ENCODE peak calls at places on chromosome X, in five cellular contexts. One of them, this sample, is unnamed.

GRCh38 chrX:79133897-79134296 is 10.6 kb upstream of the GPR174 start:
- DNase-seq in spleen: no peak
- DNase-seq in A549: no peak
- DNase-seq in upper lobe of left lung: no peak
- DNase-seq in heart left ventricle: no peak
- DNase-seq in this sample: no peak

GRCh38 chrX:9163153-9163790 is 129.3 kb upstream of the FAM9B start:
- DNase-seq in spleen: no peak
- DNase-seq in A549: peak
- DNase-seq in heart left ventricle: no peak
- DNase-seq in upper lobe of left lung: no peak
- DNase-seq in this sample: no peak

GRCh38 chrX:7139202-7140081 is 8.1 kb upstream of the STS start:
- DNase-seq in A549: no peak
- DNase-seq in upper lobe of left lung: no peak
- DNase-seq in spleen: no peak
- DNase-seq in heart left ventricle: no peak
- DNase-seq in this sample: no peak

GRCh38 chrX:7083468-7084396 is 63.8 kb upstream of the STS start:
- DNase-seq in spleen: no peak
- DNase-seq in A549: peak
- DNase-seq in upper lobe of left lung: no peak
- DNase-seq in heart left ventricle: no peak
- DNase-seq in this sample: no peak

GRCh38 chrX:114584434-114584943 is 603 bp downstream of the HTR2C start:
- DNase-seq in upper lobe of left lung: peak
- DNase-seq in spleen: peak
- DNase-seq in A549: no peak
- DNase-seq in heart left ventricle: no peak
- DNase-seq in this sample: no peak

GRCh38 chrX:41889317-41890025 is 33.9 kb downstream of the CASK start:
- DNase-seq in spleen: no peak
- DNase-seq in A549: peak
- DNase-seq in heart left ventricle: no peak
- DNase-seq in upper lobe of left lung: no peak
- DNase-seq in this sample: no peak

GRCh38 chrX:39808471-39808917 is 289.3 kb downstream of the BCOR start:
- DNase-seq in heart left ventricle: no peak
- DNase-seq in A549: no peak
- DNase-seq in spleen: no peak
- DNase-seq in upper lobe of left lung: no peak
- DNase-seq in this sample: peak

GRCh38 chrX:104351173-104351769 is 96.5 kb upstream of the ESX1 start:
- DNase-seq in heart left ventricle: no peak
- DNase-seq in A549: peak
- DNase-seq in upper lobe of left lung: no peak
- DNase-seq in spleen: no peak
- DNase-seq in this sample: no peak

GRCh38 chrX:15515931-15516330 is 15.3 kb downstream of the BMX start:
- DNase-seq in heart left ventricle: no peak
- DNase-seq in upper lobe of left lung: no peak
- DNase-seq in spleen: no peak
- DNase-seq in A549: no peak
- DNase-seq in this sample: no peak

GRCh38 chrX:149950681-149951080 is 12.4 kb upstream of the EOLA2 start:
- DNase-seq in spleen: no peak
- DNase-seq in A549: peak
- DNase-seq in heart left ventricle: no peak
- DNase-seq in upper lobe of left lung: no peak
- DNase-seq in this sample: peak

GRCh38 chrX:150062292-150063137 is 124.2 kb upstream of the EOLA2 start:
- DNase-seq in A549: peak
- DNase-seq in upper lobe of left lung: no peak
- DNase-seq in heart left ventricle: peak
- DNase-seq in spleen: no peak
- DNase-seq in this sample: peak

GRCh38 chrX:136780738-136781137 is at the start of gene ARHGEF6:
- DNase-seq in spleen: no peak
- DNase-seq in upper lobe of left lung: no peak
- DNase-seq in heart left ventricle: no peak
- DNase-seq in A549: no peak
- DNase-seq in this sample: no peak

GRCh38 chrX:1212532-1212931 is at the start of gene CRLF2:
- DNase-seq in A549: peak
- DNase-seq in upper lobe of left lung: no peak
- DNase-seq in spleen: peak
- DNase-seq in heart left ventricle: no peak
- DNase-seq in this sample: no peak

GRCh38 chrX:100368167-100368566 is 41.9 kb downstream of the PCDH19 start:
- DNase-seq in spleen: no peak
- DNase-seq in upper lobe of left lung: no peak
- DNase-seq in heart left ventricle: no peak
- DNase-seq in A549: peak
- DNase-seq in this sample: no peak

GRCh38 chrX:125627676-125628075 is 308.0 kb downstream of the TEX13C start:
- DNase-seq in heart left ventricle: no peak
- DNase-seq in spleen: no peak
- DNase-seq in upper lobe of left lung: no peak
- DNase-seq in A549: no peak
- DNase-seq in this sample: no peak

GRCh38 chrX:19017271-19017670 is 33.4 kb upstream of the PHKA2 start:
- DNase-seq in upper lobe of left lung: no peak
- DNase-seq in spleen: no peak
- DNase-seq in A549: peak
- DNase-seq in heart left ventricle: no peak
- DNase-seq in this sample: no peak

GRCh38 chrX:24259544-24260240 is 54.2 kb downstream of the SUPT20HL2 start:
- DNase-seq in heart left ventricle: no peak
- DNase-seq in upper lobe of left lung: no peak
- DNase-seq in A549: peak
- DNase-seq in spleen: no peak
- DNase-seq in this sample: peak

GRCh38 chrX:9378980-9379696 is 85.7 kb upstream of the TBL1X start:
- DNase-seq in spleen: no peak
- DNase-seq in A549: peak
- DNase-seq in heart left ventricle: no peak
- DNase-seq in upper lobe of left lung: no peak
- DNase-seq in this sample: no peak

GRCh38 chrX:20729421-20729820 is 462.7 kb upstream of the RPS6KA3 start:
- DNase-seq in A549: no peak
- DNase-seq in spleen: no peak
- DNase-seq in upper lobe of left lung: no peak
- DNase-seq in heart left ventricle: no peak
- DNase-seq in this sample: no peak

GRCh38 chrX:15674514-15674898 is 9.9 kb upstream of the CLTRN start:
- DNase-seq in A549: peak
- DNase-seq in heart left ventricle: peak
- DNase-seq in spleen: peak
- DNase-seq in upper lobe of left lung: no peak
- DNase-seq in this sample: peak

GRCh38 chrX:15882704-15883539 is 28.3 kb upstream of the AP1S2 start:
- DNase-seq in heart left ventricle: no peak
- DNase-seq in spleen: no peak
- DNase-seq in A549: peak
- DNase-seq in upper lobe of left lung: no peak
- DNase-seq in this sample: no peak

DNA sequence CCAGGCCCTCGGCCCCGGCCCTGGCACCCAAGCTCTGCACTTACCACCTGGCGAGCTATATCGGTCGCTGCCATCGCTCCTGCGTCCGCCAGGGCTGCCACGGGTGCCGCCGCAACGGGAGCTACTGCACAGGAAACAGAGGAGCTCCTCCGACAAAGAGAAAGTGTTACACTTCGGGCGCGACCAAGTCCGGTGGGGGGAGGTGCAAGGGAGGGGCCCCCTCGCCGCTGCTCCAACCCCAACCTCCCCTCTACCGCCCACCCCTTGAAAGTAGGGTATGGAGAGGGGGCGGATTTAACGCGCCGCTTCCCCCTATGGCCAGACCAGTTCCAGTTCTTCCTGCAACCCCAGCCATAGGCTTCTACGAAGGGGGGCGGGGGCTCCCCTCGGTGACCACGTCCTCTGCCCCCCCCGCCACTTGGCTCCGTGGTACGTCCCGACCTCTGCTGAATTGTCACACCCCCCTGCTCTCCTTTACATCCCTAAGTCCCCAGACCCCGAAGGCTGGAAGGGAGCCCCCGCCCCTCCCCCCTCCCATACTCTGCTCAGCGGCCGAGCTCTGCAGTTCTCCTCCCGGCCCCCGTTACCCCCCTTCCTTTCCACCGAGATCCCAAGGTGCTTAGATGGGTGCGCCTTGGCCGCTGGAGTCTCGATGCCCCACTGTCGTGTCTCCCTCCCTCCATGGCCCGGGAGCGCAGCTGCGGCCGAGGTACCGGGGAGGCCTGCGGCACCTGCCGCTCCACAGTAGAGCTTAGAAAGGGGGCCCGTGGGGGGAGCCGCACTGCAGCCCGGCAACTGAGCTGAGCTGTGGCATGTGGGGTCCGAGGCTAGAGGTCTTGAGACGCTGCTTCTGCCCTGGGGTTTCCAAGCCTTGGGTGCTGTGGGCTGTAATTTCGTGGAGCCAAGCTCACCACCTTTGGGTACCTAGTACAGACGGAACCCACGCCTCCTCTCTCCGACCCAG is at the start of gene SEPTIN6:
- DNase-seq in heart left ventricle: peak
- DNase-seq in A549: peak
- DNase-seq in spleen: peak
- DNase-seq in upper lobe of left lung: peak
- DNase-seq in this sample: peak
- TF ChIP-seq POLR2A in heart left ventricle: no peak
- TF ChIP-seq POLR2A in A549: peak
- TF ChIP-seq POLR2A in spleen: peak
- TF ChIP-seq POLR2A in upper lobe of left lung: peak
- TF ChIP-seq POLR2A in this sample: no peak

GRCh38 chrX:129540068-129540653 is at the start of gene OCRL:
- DNase-seq in heart left ventricle: peak
- DNase-seq in upper lobe of left lung: peak
- DNase-seq in spleen: peak
- DNase-seq in A549: peak
- DNase-seq in this sample: peak
- TF ChIP-seq POLR2A in heart left ventricle: no peak
- TF ChIP-seq POLR2A in upper lobe of left lung: no peak
- TF ChIP-seq POLR2A in spleen: no peak
- TF ChIP-seq POLR2A in A549: peak
- TF ChIP-seq POLR2A in this sample: no peak

DNA sequence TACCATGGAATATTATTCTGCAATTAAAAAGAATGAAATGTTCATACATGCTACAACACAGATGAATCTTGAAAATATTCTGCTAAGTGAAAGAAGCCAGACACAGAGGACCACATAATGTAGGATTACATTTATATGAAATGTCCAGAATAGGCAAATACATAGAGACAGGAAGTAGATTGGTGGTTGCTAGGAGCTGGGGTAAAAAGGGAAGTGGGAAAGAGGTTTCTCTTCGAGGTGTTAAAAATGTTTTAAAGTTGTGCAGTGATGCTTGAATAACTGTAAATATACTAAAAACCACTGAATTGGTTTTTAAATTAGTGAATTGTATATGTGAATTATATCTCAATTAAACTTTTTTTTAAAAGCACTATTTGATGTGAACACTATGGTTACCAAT is 3.6 kb upstream of the NXT2 start:
- DNase-seq in spleen: no peak
- DNase-seq in heart left ventricle: no peak
- DNase-seq in A549: no peak
- DNase-seq in upper lobe of left lung: no peak
- DNase-seq in this sample: no peak
- TF ChIP-seq POLR2A in spleen: no peak
- TF ChIP-seq POLR2A in heart left ventricle: no peak
- TF ChIP-seq POLR2A in A549: no peak
- TF ChIP-seq POLR2A in upper lobe of left lung: no peak
- TF ChIP-seq POLR2A in this sample: no peak

GRCh38 chrX:153724252-153725038 is at the start of the genes ABCD1 and BCAP31:
- DNase-seq in upper lobe of left lung: peak
- DNase-seq in spleen: peak
- DNase-seq in heart left ventricle: peak
- DNase-seq in A549: peak
- DNase-seq in this sample: peak
- TF ChIP-seq POLR2A in upper lobe of left lung: peak
- TF ChIP-seq POLR2A in spleen: peak
- TF ChIP-seq POLR2A in heart left ventricle: no peak
- TF ChIP-seq POLR2A in A549: peak
- TF ChIP-seq POLR2A in this sample: peak

GRCh38 chrX:111119341-111119740 is 23.4 kb downstream of the PAK3 start:
- DNase-seq in upper lobe of left lung: no peak
- DNase-seq in heart left ventricle: no peak
- DNase-seq in A549: no peak
- DNase-seq in spleen: no peak
- DNase-seq in this sample: no peak
- TF ChIP-seq POLR2A in upper lobe of left lung: no peak
- TF ChIP-seq POLR2A in heart left ventricle: no peak
- TF ChIP-seq POLR2A in A549: no peak
- TF ChIP-seq POLR2A in spleen: no peak
- TF ChIP-seq POLR2A in this sample: no peak

GRCh38 chrX:13699183-13699826 is 10.4 kb downstream of the RAB9A start:
- DNase-seq in A549: no peak
- DNase-seq in upper lobe of left lung: no peak
- DNase-seq in heart left ventricle: no peak
- DNase-seq in spleen: no peak
- DNase-seq in this sample: no peak

GRCh38 chrX:13702390-13702789 is 13.5 kb downstream of the RAB9A start:
- DNase-seq in heart left ventricle: no peak
- DNase-seq in spleen: no peak
- DNase-seq in A549: no peak
- DNase-seq in upper lobe of left lung: no peak
- DNase-seq in this sample: no peak

GRCh38 chrX:13700380-13700779 is 11.5 kb downstream of the RAB9A start:
- DNase-seq in heart left ventricle: no peak
- DNase-seq in A549: no peak
- DNase-seq in spleen: no peak
- DNase-seq in upper lobe of left lung: no peak
- DNase-seq in this sample: no peak

GRCh38 chrX:13703135-13703534 is 14.2 kb downstream of the RAB9A start:
- DNase-seq in heart left ventricle: no peak
- DNase-seq in A549: no peak
- DNase-seq in spleen: no peak
- DNase-seq in upper lobe of left lung: no peak
- DNase-seq in this sample: no peak

DNA sequence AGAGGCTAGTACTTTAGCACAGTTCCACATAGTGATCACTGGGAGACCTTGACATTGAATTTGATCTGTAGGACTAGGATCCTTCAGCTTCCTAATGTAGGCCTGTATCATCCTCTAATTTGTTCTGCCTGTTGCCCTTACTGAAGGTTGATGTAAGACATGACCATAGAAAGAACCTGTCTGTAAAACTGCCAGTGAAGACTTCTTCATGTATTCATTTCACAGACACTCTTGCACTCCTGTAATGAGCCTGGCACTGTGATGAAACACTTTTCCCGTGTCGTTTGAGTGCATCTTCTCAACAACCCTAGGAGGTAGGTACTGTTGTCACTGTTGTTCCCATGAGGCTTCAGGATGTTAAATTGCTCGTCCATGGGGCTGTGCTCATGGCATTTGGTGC is 14.7 kb downstream of the RAB9A start:
- DNase-seq in upper lobe of left lung: no peak
- DNase-seq in A549: no peak
- DNase-seq in spleen: no peak
- DNase-seq in heart left ventricle: no peak
- DNase-seq in this sample: no peak
- TF ChIP-seq POLR2A in upper lobe of left lung: no peak
- TF ChIP-seq POLR2A in A549: no peak
- TF ChIP-seq POLR2A in spleen: no peak
- TF ChIP-seq POLR2A in heart left ventricle: no peak
- TF ChIP-seq POLR2A in this sample: no peak

This sample was measured in tibial nerve.